ENCODE peak calls at places on chromosomes 13 and 19, in eight cellular contexts. One of them, this sample, is unnamed.

GRCh38 chr13:49253310-49253709 is 5.6 kb downstream of the CDADC1 start:
- DNase-seq in T-helper 22 cell: no peak
- DNase-seq in activated naive CD8-positive, alpha-beta T cell treated with anti-CD3 and anti-CD28 coated beads, Interleukin-2, amount 50 U/mL, for 24 hours: no peak
- DNase-seq in astrocyte of the hippocampus: no peak
- DNase-seq in Caki2: no peak
- DNase-seq in stimulated activated CD8-positive, alpha-beta memory T cell treated with anti-CD3 and anti-CD28 coated beads, Interleukin-7, amount 100 ng/mL, for 48 hours: no peak
- DNase-seq in GM19239: no peak
- DNase-seq in SW 1271: no peak
- DNase-seq in this sample: no peak

GRCh38 chr19:29690842-29691241 is 24.2 kb downstream of the C19orf12 start:
- DNase-seq in astrocyte of the hippocampus: no peak
- DNase-seq in SW 1271: peak
- DNase-seq in stimulated activated CD8-positive, alpha-beta memory T cell treated with anti-CD3 and anti-CD28 coated beads, Interleukin-7, amount 100 ng/mL, for 48 hours: no peak
- DNase-seq in T-helper 22 cell: no peak
- DNase-seq in activated naive CD8-positive, alpha-beta T cell treated with anti-CD3 and anti-CD28 coated beads, Interleukin-2, amount 50 U/mL, for 24 hours: peak
- DNase-seq in GM19239: no peak
- DNase-seq in Caki2: peak
- DNase-seq in this sample: peak

GRCh38 chr19:33640773-33641172 is 19.0 kb downstream of the CHST8 start:
- DNase-seq in Caki2: no peak
- DNase-seq in T-helper 22 cell: no peak
- DNase-seq in astrocyte of the hippocampus: no peak
- DNase-seq in activated naive CD8-positive, alpha-beta T cell treated with anti-CD3 and anti-CD28 coated beads, Interleukin-2, amount 50 U/mL, for 24 hours: no peak
- DNase-seq in GM19239: no peak
- DNase-seq in SW 1271: no peak
- DNase-seq in stimulated activated CD8-positive, alpha-beta memory T cell treated with anti-CD3 and anti-CD28 coated beads, Interleukin-7, amount 100 ng/mL, for 48 hours: no peak
- DNase-seq in this sample: no peak

GRCh38 chr19:2650515-2650914 is 52.0 kb downstream of the GNG7 start:
- DNase-seq in GM19239: no peak
- DNase-seq in SW 1271: no peak
- DNase-seq in stimulated activated CD8-positive, alpha-beta memory T cell treated with anti-CD3 and anti-CD28 coated beads, Interleukin-7, amount 100 ng/mL, for 48 hours: no peak
- DNase-seq in astrocyte of the hippocampus: no peak
- DNase-seq in T-helper 22 cell: no peak
- DNase-seq in activated naive CD8-positive, alpha-beta T cell treated with anti-CD3 and anti-CD28 coated beads, Interleukin-2, amount 50 U/mL, for 24 hours: no peak
- DNase-seq in Caki2: no peak
- DNase-seq in this sample: no peak

GRCh38 chr13:32409561-32410440 is 18.1 kb downstream of the N4BP2L1 start:
- DNase-seq in stimulated activated CD8-positive, alpha-beta memory T cell treated with anti-CD3 and anti-CD28 coated beads, Interleukin-7, amount 100 ng/mL, for 48 hours: no peak
- DNase-seq in T-helper 22 cell: no peak
- DNase-seq in activated naive CD8-positive, alpha-beta T cell treated with anti-CD3 and anti-CD28 coated beads, Interleukin-2, amount 50 U/mL, for 24 hours: no peak
- DNase-seq in Caki2: no peak
- DNase-seq in GM19239: no peak
- DNase-seq in astrocyte of the hippocampus: peak
- DNase-seq in SW 1271: no peak
- DNase-seq in this sample: no peak

GRCh38 chr13:97440598-97440997 is 6.6 kb downstream of the RAP2A start:
- DNase-seq in Caki2: no peak
- DNase-seq in stimulated activated CD8-positive, alpha-beta memory T cell treated with anti-CD3 and anti-CD28 coated beads, Interleukin-7, amount 100 ng/mL, for 48 hours: no peak
- DNase-seq in GM19239: no peak
- DNase-seq in T-helper 22 cell: no peak
- DNase-seq in astrocyte of the hippocampus: no peak
- DNase-seq in SW 1271: no peak
- DNase-seq in activated naive CD8-positive, alpha-beta T cell treated with anti-CD3 and anti-CD28 coated beads, Interleukin-2, amount 50 U/mL, for 24 hours: no peak
- DNase-seq in this sample: no peak

GRCh38 chr13:28046981-28047380 is 53.4 kb downstream of the FLT3 start:
- DNase-seq in GM19239: no peak
- DNase-seq in activated naive CD8-positive, alpha-beta T cell treated with anti-CD3 and anti-CD28 coated beads, Interleukin-2, amount 50 U/mL, for 24 hours: no peak
- DNase-seq in T-helper 22 cell: no peak
- DNase-seq in SW 1271: no peak
- DNase-seq in Caki2: no peak
- DNase-seq in astrocyte of the hippocampus: peak
- DNase-seq in stimulated activated CD8-positive, alpha-beta memory T cell treated with anti-CD3 and anti-CD28 coated beads, Interleukin-7, amount 100 ng/mL, for 48 hours: no peak
- DNase-seq in this sample: no peak

GRCh38 chr19:30374791-30375650 is 2.8 kb downstream of the ZNF536 start:
- DNase-seq in T-helper 22 cell: no peak
- DNase-seq in activated naive CD8-positive, alpha-beta T cell treated with anti-CD3 and anti-CD28 coated beads, Interleukin-2, amount 50 U/mL, for 24 hours: no peak
- DNase-seq in astrocyte of the hippocampus: peak
- DNase-seq in GM19239: no peak
- DNase-seq in Caki2: no peak
- DNase-seq in SW 1271: no peak
- DNase-seq in stimulated activated CD8-positive, alpha-beta memory T cell treated with anti-CD3 and anti-CD28 coated beads, Interleukin-7, amount 100 ng/mL, for 48 hours: no peak
- DNase-seq in this sample: no peak

GRCh38 chr13:105343134-105343806 is 1192.2 kb downstream of the EFNB2 start:
- DNase-seq in T-helper 22 cell: no peak
- DNase-seq in Caki2: peak
- DNase-seq in stimulated activated CD8-positive, alpha-beta memory T cell treated with anti-CD3 and anti-CD28 coated beads, Interleukin-7, amount 100 ng/mL, for 48 hours: no peak
- DNase-seq in GM19239: no peak
- DNase-seq in astrocyte of the hippocampus: peak
- DNase-seq in activated naive CD8-positive, alpha-beta T cell treated with anti-CD3 and anti-CD28 coated beads, Interleukin-2, amount 50 U/mL, for 24 hours: no peak
- DNase-seq in SW 1271: no peak
- DNase-seq in this sample: no peak

GRCh38 chr13:66264976-66265375 is 965.2 kb downstream of the PCDH9 start:
- DNase-seq in activated naive CD8-positive, alpha-beta T cell treated with anti-CD3 and anti-CD28 coated beads, Interleukin-2, amount 50 U/mL, for 24 hours: no peak
- DNase-seq in T-helper 22 cell: no peak
- DNase-seq in Caki2: peak
- DNase-seq in astrocyte of the hippocampus: peak
- DNase-seq in stimulated activated CD8-positive, alpha-beta memory T cell treated with anti-CD3 and anti-CD28 coated beads, Interleukin-7, amount 100 ng/mL, for 48 hours: no peak
- DNase-seq in GM19239: no peak
- DNase-seq in SW 1271: no peak
- DNase-seq in this sample: no peak

GRCh38 chr13:86870388-86870966 is 800.7 kb upstream of the SLITRK5 start:
- DNase-seq in T-helper 22 cell: no peak
- DNase-seq in activated naive CD8-positive, alpha-beta T cell treated with anti-CD3 and anti-CD28 coated beads, Interleukin-2, amount 50 U/mL, for 24 hours: no peak
- DNase-seq in SW 1271: no peak
- DNase-seq in GM19239: no peak
- DNase-seq in astrocyte of the hippocampus: peak
- DNase-seq in Caki2: peak
- DNase-seq in stimulated activated CD8-positive, alpha-beta memory T cell treated with anti-CD3 and anti-CD28 coated beads, Interleukin-7, amount 100 ng/mL, for 48 hours: no peak
- DNase-seq in this sample: no peak

GRCh38 chr19:29587518-29587986 is 18.5 kb upstream of the POP4 start:
- DNase-seq in SW 1271: no peak
- DNase-seq in stimulated activated CD8-positive, alpha-beta memory T cell treated with anti-CD3 and anti-CD28 coated beads, Interleukin-7, amount 100 ng/mL, for 48 hours: peak
- DNase-seq in T-helper 22 cell: peak
- DNase-seq in GM19239: no peak
- DNase-seq in astrocyte of the hippocampus: no peak
- DNase-seq in Caki2: peak
- DNase-seq in activated naive CD8-positive, alpha-beta T cell treated with anti-CD3 and anti-CD28 coated beads, Interleukin-2, amount 50 U/mL, for 24 hours: peak
- DNase-seq in this sample: peak

This sample was measured in GM13976.